ENCODE peak calls at places on chromosomes 5 and 9, in six cellular contexts. N, G, Y, O, F and A are unnamed samples.
A peak's percentile ranks its signal among the peaks of the same experiment; 100 is the strongest.

GRCh38 chr5:157108961-157109360 is at the start of gene HAVCR2:
- DNase-seq in G (peak; percentile 73), N (peak; percentile 15), Y (peak; percentile 42), O (no peak), F (peak; percentile 36), A (no peak)

GRCh38 chr5:10111575-10111974 is 138.1 kb downstream of the ATPSCKMT start:
- DNase-seq in N (no peak), Y (peak; percentile 39), G (no peak), F (no peak), O (peak; percentile 51), A (no peak)

GRCh38 chr9:122261469-122261881 is 3.2 kb downstream of the RBM18 start:
- DNase-seq in O (peak; percentile 71), N (peak; percentile 61), F (peak; percentile 87), Y (peak; percentile 64), G (peak; percentile 89), A (peak; percentile 81)

GRCh38 chr5:67771221-67771620 is 444.3 kb upstream of the PIK3R1 start:
- DNase-seq in F (no peak), Y (no peak), O (peak; percentile 51), G (no peak), N (no peak), A (no peak)

GRCh38 chr5:172665049-172665541 is 24.0 kb downstream of the NEURL1B start:
- DNase-seq in N (no peak), O (no peak), Y (no peak), F (no peak), G (no peak), A (no peak)

GRCh38 chr5:135344351-135344750 is 54.7 kb downstream of the MACROH2A1 start:
- DNase-seq in G (no peak), O (no peak), N (no peak), F (no peak), Y (no peak), A (no peak)

GRCh38 chr5:180630426-180630825 is 19.0 kb downstream of the FLT4 start:
- DNase-seq in G (no peak), Y (no peak), O (no peak), N (no peak), F (no peak), A (no peak)

GRCh38 chr5:147427784-147428401 is 82.0 kb downstream of the DPYSL3 start:
- DNase-seq in N (no peak), G (no peak), Y (no peak), F (no peak), O (peak; percentile 64), A (no peak)

GRCh38 chr5:1509346-1510085 is 14.2 kb downstream of the LPCAT1 start:
- DNase-seq in F (no peak), O (no peak), N (peak; percentile 2), G (peak; percentile 47), Y (no peak), A (peak; percentile 30)

GRCh38 chr5:41004931-41005330 is 66.2 kb downstream of the MROH2B start:
- DNase-seq in G (no peak), O (no peak), Y (no peak), F (no peak), N (no peak), A (no peak)

GRCh38 chr9:113562653-113563381 is 99.3 kb downstream of the RGS3 start:
- DNase-seq in N (no peak), G (peak; percentile 51), O (no peak), F (no peak), Y (no peak), A (no peak)

GRCh38 chr5:19235101-19235584 is 752.9 kb downstream of the CDH18 start:
- DNase-seq in G (no peak), N (no peak), F (no peak), O (no peak), Y (no peak), A (no peak)

GRCh38 chr9:32698706-32699277 is 63.3 kb upstream of the TAF1L start:
- DNase-seq in F (no peak), Y (no peak), O (no peak), N (no peak), G (no peak), A (no peak)

GRCh38 chr5:65722575-65723424 is 795 bp downstream of the NLN start:
- DNase-seq in Y (no peak), G (no peak), F (peak; percentile 33), O (peak; percentile 75), N (no peak), A (no peak)

GRCh38 chr9:35844628-35845301 is 15.7 kb downstream of the TMEM8B start:
- DNase-seq in Y (peak; percentile 54), G (no peak), F (peak; percentile 73), O (peak; percentile 90), N (no peak), A (peak; percentile 49)

GRCh38 chr5:92634883-92635282 is 946.1 kb downstream of the NR2F1-AS1 start:
- DNase-seq in G (no peak), O (no peak), Y (peak; percentile 7), N (no peak), F (no peak), A (no peak)

GRCh38 chr9:124306098-124306735 is 48.5 kb downstream of the NEK6 start:
- DNase-seq in Y (no peak), G (no peak), N (no peak), F (no peak), O (peak; percentile 92), A (no peak)

GRCh38 chr9:115292584-115293271 is 174.8 kb upstream of the TNC start:
- DNase-seq in Y (no peak), F (no peak), N (no peak), G (no peak), O (no peak), A (no peak)

GRCh38 chr5:42404366-42404765 is 18.9 kb upstream of the GHR start:
- DNase-seq in N (no peak), F (no peak), O (no peak), Y (no peak), G (no peak), A (no peak)

GRCh38 chr5:757346-757930 is 27.1 kb downstream of the ZDHHC11B start:
- DNase-seq in G (peak; percentile 66), N (no peak), F (peak; percentile 24), O (no peak), Y (peak; percentile 10), A (no peak)

GRCh38 chr5:154446183-154447073 is 631 bp downstream of the SAP30L start:
- DNase-seq in O (peak; percentile 56), G (peak; percentile 75), F (peak; percentile 65), N (peak; percentile 47), Y (peak; percentile 49), A (peak; percentile 29)

GRCh38 chr5:76542887-76543690 is 80.1 kb downstream of the F2RL2 start:
- DNase-seq in G (no peak), Y (peak; percentile 32), F (no peak), O (peak; percentile 40), N (no peak), A (no peak)

GRCh38 chr5:172795401-172795977 is 24.5 kb upstream of the DUSP1 start:
- DNase-seq in G (peak; percentile 100), Y (peak; percentile 82), N (peak; percentile 93), F (peak; percentile 70), O (peak; percentile 100), A (peak; percentile 74)

GRCh38 chr5:5380298-5380697 is 42.2 kb upstream of the ICE1 start:
- DNase-seq in N (no peak), O (no peak), G (no peak), F (no peak), Y (no peak), A (no peak)

GRCh38 chr5:84028093-84028492 is 307.4 kb upstream of the HAPLN1 start:
- DNase-seq in F (no peak), N (no peak), O (no peak), Y (no peak), G (no peak), A (no peak)

GRCh38 chr9:89605181-89606048 is 603 bp downstream of the GADD45G start:
- DNase-seq in O (peak; percentile 39), N (peak; percentile 68), Y (peak; percentile 65), G (peak; percentile 86), F (peak; percentile 68), A (peak; percentile 64)

GRCh38 chr9:34520096-34520495 is 2.7 kb downstream of the ENHO start:
- DNase-seq in O (no peak), G (peak; percentile 43), F (no peak), N (no peak), Y (no peak), A (no peak)

DNA sequence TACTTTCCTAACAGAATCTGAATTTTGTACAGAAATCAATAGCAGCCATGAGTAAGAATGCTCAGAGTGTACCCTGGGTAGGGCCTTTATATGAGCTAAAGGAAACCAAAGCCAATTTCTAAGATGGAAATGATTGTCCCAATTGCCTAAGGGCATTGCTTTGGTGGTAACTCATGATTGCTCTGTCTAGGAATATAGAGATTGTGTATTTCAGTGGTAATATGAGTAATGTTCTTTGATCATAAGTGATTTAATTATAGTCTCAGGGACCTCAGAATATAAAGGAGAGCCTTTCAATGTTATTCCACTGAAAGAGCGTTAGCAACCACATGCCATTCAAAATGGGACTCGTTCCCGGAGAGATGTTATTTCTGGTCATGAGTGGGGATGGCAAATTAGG is 340.4 kb downstream of the ARHGEF28 start:
- DNase-seq in G (no peak), O (no peak), Y (no peak), F (no peak), N (no peak), A (no peak)
- TF ChIP-seq CTCF in G (no peak), O (no peak), Y (no peak), F (no peak), N (no peak), A (no peak)

DNA sequence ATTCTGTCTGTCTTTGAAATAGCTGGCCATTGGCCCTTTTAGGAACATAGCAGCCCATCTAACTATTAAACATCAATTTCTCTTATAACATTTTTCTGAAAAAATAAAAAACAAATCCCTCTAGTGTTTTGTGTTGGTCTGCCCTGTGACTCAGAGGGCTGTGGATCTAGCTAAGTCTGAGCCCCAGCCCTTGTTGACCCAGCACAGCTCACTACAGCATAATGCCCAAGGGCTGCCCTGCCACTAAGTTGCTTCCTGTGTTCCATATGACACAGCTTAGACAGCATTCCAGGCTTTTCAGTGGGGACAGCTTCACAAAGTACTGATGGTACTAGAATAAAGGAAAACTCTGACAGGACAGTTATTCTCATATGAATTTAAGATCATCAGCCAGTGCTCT is 136.0 kb downstream of the SCAMP1 start:
- DNase-seq in G (no peak), O (peak; percentile 39), F (peak; percentile 5), Y (no peak), N (no peak), A (no peak)
- H3K4me1 ChIP-seq in G (peaks cover 32% of the 10 kb centered on the region), O (peaks cover 3% of the 10 kb centered on the region), F (no peaks in the 10 kb centered on the region), Y (peaks cover 9% of the 10 kb centered on the region), N (peaks cover 47% of the 10 kb centered on the region), A (peaks cover 18% of the 10 kb centered on the region)

GRCh38 chr5:73691301-73691700 is 65.3 kb downstream of the ARHGEF28 start:
- DNase-seq in O (no peak), Y (no peak), G (no peak), F (no peak), N (no peak), A (no peak)

GRCh38 chr5:73692981-73693380 is 67.0 kb downstream of the ARHGEF28 start:
- DNase-seq in F (no peak), O (no peak), N (no peak), G (no peak), Y (no peak), A (no peak)

GRCh38 chr5:73694089-73694488 is 68.1 kb downstream of the ARHGEF28 start:
- DNase-seq in G (no peak), N (no peak), Y (no peak), F (no peak), O (no peak), A (no peak)

GRCh38 chr5:73692166-73692640 is 66.2 kb downstream of the ARHGEF28 start:
- DNase-seq in Y (no peak), O (peak; percentile 65), F (no peak), G (no peak), N (no peak), A (no peak)

GRCh38 chr5:73693573-73694061 is 67.6 kb downstream of the ARHGEF28 start:
- DNase-seq in Y (peak; percentile 17), N (no peak), O (peak; percentile 62), G (no peak), F (no peak), A (no peak)
- TF ChIP-seq CTCF in Y (peak; percentile 54), N (no peak), O (peak; percentile 71), G (peak; percentile 40), F (peak; percentile 39), A (no peak)

GRCh38 chr5:151066920-151067319 is 13.9 kb downstream of the TNIP1 start:
- DNase-seq in F (no peak), G (no peak), O (no peak), Y (no peak), N (no peak), A (no peak)
- H3K4me1 ChIP-seq in F (peaks cover 22% of the 10 kb centered on the region), G (peaks cover 70% of the 10 kb centered on the region), O (peaks cover 34% of the 10 kb centered on the region), Y (peaks cover 49% of the 10 kb centered on the region), N (peaks cover 100% of the 10 kb centered on the region), A (no peaks in the 10 kb centered on the region)